ENCODE peak calls at places on chromosomes 6 and 20, in seven cellular contexts. D is effector memory CD4-positive, alpha-beta T cell; M is dorsolateral prefrontal cortex; A is HCT116; J is suprapubic skin; P is A549; T is mesendoderm. N is an unnamed sample.

GRCh38 chr6:25179051-25179778 is 100.0 kb upstream of the CARMIL1 start:
- DNase-seq in D (no peak), A (no peak), M (no peak), P (no peak), J (no peak), T (no peak), N (no peak)

GRCh38 chr6:28337103-28337520 is 1.2 kb upstream of the ZSCAN31 start:
- DNase-seq in D (no peak), T (no peak), P (no peak), M (no peak), J (no peak), A (no peak), N (no peak)

GRCh38 chr6:89375427-89375868 is 22.9 kb upstream of the UBE2J1 start:
- DNase-seq in D (peak), P (no peak), A (no peak), M (no peak), T (peak), J (no peak), N (no peak)

GRCh38 chr6:20540683-20541082 is 6.4 kb downstream of the CDKAL1 start:
- DNase-seq in D (no peak), T (no peak), P (no peak), J (no peak), M (no peak), A (no peak), N (no peak)

GRCh38 chr20:59305898-59306640 is 5.7 kb downstream of the EDN3 start:
- DNase-seq in T (no peak), J (no peak), D (no peak), A (no peak), P (no peak), M (no peak), N (no peak)

GRCh38 chr6:20575125-20575524 is 40.9 kb downstream of the CDKAL1 start:
- DNase-seq in J (no peak), P (no peak), T (peak), M (no peak), D (no peak), A (no peak), N (no peak)

GRCh38 chr6:100462396-100462795 is 2.3 kb downstream of the SIM1 start:
- DNase-seq in T (no peak), J (no peak), D (no peak), A (no peak), P (no peak), M (no peak), N (no peak)

GRCh38 chr20:48556956-48557355 is 270.8 kb downstream of the PREX1 start:
- DNase-seq in P (no peak), M (no peak), D (no peak), A (no peak), J (no peak), T (peak), N (no peak)

GRCh38 chr20:3797592-3798404 is 1.7 kb downstream of the CDC25B start:
- DNase-seq in A (no peak), T (no peak), M (no peak), D (peak), P (no peak), J (peak), N (no peak)

GRCh38 chr20:19880256-19881079 is 122.4 kb downstream of the RIN2 start:
- DNase-seq in A (peak), T (no peak), M (no peak), J (no peak), P (peak), D (no peak), N (no peak)

GRCh38 chr6:39881851-39882566 is 52.3 kb downstream of the MOCS1 start:
- DNase-seq in A (no peak), M (peak), D (no peak), T (no peak), P (no peak), J (no peak), N (no peak)

GRCh38 chr6:35319346-35320030 is 21.9 kb downstream of the DEF6 start:
- DNase-seq in A (no peak), J (no peak), T (no peak), M (no peak), P (no peak), D (no peak), N (no peak)

GRCh38 chr6:5036309-5036708 is 32.5 kb upstream of the RPP40 start:
- DNase-seq in J (no peak), D (no peak), P (peak), A (peak), M (no peak), T (peak), N (no peak)

GRCh38 chr6:108074057-108074358 is 533 bp downstream of the OSTM1 start:
- DNase-seq in P (no peak), D (no peak), M (no peak), A (no peak), T (no peak), J (no peak), N (no peak)

GRCh38 chr6:130132286-130132701 is 90.5 kb downstream of the SAMD3 start:
- DNase-seq in A (no peak), J (no peak), D (peak), P (no peak), M (no peak), T (no peak), N (no peak)

GRCh38 chr20:48294196-48294595 is 508.9 kb upstream of the SULF2 start:
- DNase-seq in T (no peak), D (no peak), A (no peak), M (no peak), J (no peak), P (no peak), N (no peak)

GRCh38 chr6:32855467-32856174 is 1.6 kb downstream of the PSMB9 start:
- DNase-seq in M (no peak), J (no peak), A (no peak), P (no peak), T (no peak), D (no peak), N (no peak)

GRCh38 chr20:14860410-14860814 is 523.0 kb upstream of the FLRT3 start:
- DNase-seq in M (no peak), A (no peak), J (no peak), T (peak), P (peak), D (no peak), N (no peak)

GRCh38 chr6:31734703-31735500 is 1.4 kb downstream of the CLIC1 start:
- DNase-seq in P (peak), T (peak), D (peak), M (no peak), J (peak), A (no peak), N (no peak)

GRCh38 chr20:63696311-63696627 is 183 bp upstream of the TNFRSF6B start:
- DNase-seq in D (no peak), M (no peak), T (peak), P (no peak), J (peak), A (peak), N (no peak)

GRCh38 chr6:79946773-79947190 is 571 bp downstream of the ELOVL4 start:
- DNase-seq in M (peak), T (peak), P (peak), A (no peak), J (no peak), D (no peak), N (no peak)

GRCh38 chr20:38091447-38092216 is 58.1 kb downstream of the RPRD1B start:
- DNase-seq in P (no peak), J (no peak), D (no peak), T (no peak), A (no peak), M (no peak), N (no peak)

GRCh38 chr6:113971786-113972185 is 838 bp upstream of the HDAC2 start:
- DNase-seq in M (no peak), A (no peak), D (no peak), P (no peak), T (no peak), J (no peak), N (no peak)

GRCh38 chr6:135919026-135919425 is 67.5 kb downstream of the PDE7B start:
- DNase-seq in D (no peak), A (no peak), P (no peak), M (no peak), J (no peak), T (no peak), N (no peak)

GRCh38 chr6:122653094-122653493 is 42.9 kb downstream of the PKIB start:
- DNase-seq in P (no peak), T (no peak), D (no peak), M (no peak), J (no peak), A (peak), N (no peak)

DNA sequence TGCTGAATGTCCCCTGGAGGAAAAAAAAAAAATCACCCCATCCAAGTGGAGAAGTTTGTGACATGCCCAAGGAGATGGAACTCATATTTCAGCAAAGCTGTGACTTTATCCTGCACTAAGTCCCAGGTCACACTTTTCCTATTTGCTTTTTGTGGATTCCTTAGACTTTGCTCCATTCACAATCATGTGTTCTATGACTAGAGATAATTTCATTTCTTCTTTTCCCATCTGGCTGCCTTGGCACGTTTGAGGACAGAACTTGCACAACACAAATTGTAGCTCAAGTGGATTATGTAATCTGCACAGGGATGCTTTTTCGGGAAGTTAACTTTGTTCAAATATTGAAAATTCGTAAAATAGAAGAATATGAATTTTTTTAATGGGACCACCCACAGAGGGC is 100.7 kb upstream of the PTPN1 start:
- DNase-seq in M (no peak), T (no peak), A (no peak), J (no peak), D (no peak), P (no peak), N (no peak)
- H3K27ac ChIP-seq in M (no peak), T (no peak), A (no peak), J (peak), D (no peak), P (peak), N (no peak)

DNA sequence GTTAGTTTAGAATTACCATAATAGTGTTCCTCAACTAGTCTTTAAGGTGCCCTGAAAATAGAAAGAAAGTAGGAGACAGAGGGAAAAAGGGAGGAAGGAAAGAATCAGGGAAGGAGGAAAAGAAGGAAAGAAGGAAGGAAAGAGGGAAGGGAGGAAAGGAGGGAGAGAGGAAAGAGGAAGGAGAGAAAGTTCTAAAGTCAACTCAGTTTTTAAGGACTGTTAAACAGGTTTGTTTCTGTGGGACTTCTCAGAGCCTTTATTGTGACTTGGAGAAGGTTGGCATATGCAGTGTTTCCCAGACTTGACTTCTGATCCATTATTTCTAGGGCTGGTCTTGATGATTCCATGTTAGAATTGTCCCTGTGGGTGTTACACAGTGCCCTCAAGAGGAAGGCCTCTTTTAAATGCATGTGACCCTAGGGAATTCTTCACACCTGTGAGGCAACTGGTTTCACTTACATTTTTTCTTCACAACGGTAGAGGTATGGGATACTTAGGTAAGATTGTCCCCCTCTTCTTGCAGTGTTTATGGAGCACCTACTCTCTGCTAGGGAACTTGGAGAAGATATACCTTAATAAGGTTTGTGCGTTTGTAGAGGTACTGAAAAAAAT is 132.7 kb upstream of the GMDS start:
- DNase-seq in J (no peak), P (no peak), A (no peak), M (no peak), T (peak), D (no peak), N (no peak)
- H3K27ac ChIP-seq in J (no peak), P (peak), A (no peak), M (no peak), T (no peak), D (no peak), N (no peak)

GRCh38 chr20:43943725-43944124 is 29.1 kb downstream of the TOX2 start:
- DNase-seq in A (no peak), J (no peak), T (no peak), P (no peak), D (no peak), M (no peak), N (no peak)

GRCh38 chr20:43940518-43941225 is 26.0 kb downstream of the TOX2 start:
- DNase-seq in A (no peak), P (no peak), D (no peak), T (no peak), J (no peak), M (no peak), N (peak)

GRCh38 chr20:43941476-43942212 is 27.0 kb downstream of the TOX2 start:
- DNase-seq in M (no peak), P (peak), J (no peak), T (no peak), D (no peak), A (no peak), N (no peak)

GRCh38 chr20:43942661-43943285 is 28.1 kb downstream of the TOX2 start:
- DNase-seq in J (no peak), T (no peak), P (no peak), D (peak), M (no peak), A (peak), N (no peak)

DNA sequence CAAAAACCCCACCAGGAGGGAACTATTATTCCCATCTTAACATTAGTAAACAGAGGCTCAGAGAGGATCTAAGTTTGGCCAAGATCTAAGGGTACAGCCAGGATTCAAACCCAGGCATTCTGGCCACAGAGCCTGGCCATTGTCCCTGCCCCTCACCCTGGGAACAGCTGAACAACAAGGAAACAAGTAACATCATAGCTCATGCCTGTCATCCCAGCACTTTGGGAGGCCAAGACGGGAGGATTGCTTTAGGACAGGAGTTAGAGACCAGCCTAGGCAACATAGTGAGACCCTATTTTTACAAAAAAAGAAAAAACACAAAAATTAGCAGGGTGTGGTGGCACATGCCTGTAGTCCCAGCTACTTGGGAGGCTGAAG is 27.6 kb downstream of the TOX2 start:
- DNase-seq in J (no peak), M (no peak), A (no peak), D (no peak), P (no peak), T (no peak), N (no peak)
- H3K27ac ChIP-seq in J (no peak), M (no peak), A (peak), D (no peak), P (peak), T (no peak), N (no peak)

GRCh38 chr6:163393923-163394322 is 20.6 kb upstream of the QKI start:
- DNase-seq in A (no peak), T (no peak), P (no peak), D (no peak), M (no peak), J (no peak), N (no peak)

GRCh38 chr6:163398104-163398503 is 16.4 kb upstream of the QKI start:
- DNase-seq in T (no peak), J (no peak), P (no peak), M (no peak), D (no peak), A (no peak), N (no peak)

GRCh38 chr6:163394659-163395058 is 19.9 kb upstream of the QKI start:
- DNase-seq in J (no peak), P (no peak), T (no peak), D (no peak), M (no peak), A (no peak), N (no peak)

GRCh38 chr6:163395122-163395521 is 19.4 kb upstream of the QKI start:
- DNase-seq in M (no peak), D (no peak), T (no peak), J (no peak), A (no peak), P (no peak), N (no peak)

DNA sequence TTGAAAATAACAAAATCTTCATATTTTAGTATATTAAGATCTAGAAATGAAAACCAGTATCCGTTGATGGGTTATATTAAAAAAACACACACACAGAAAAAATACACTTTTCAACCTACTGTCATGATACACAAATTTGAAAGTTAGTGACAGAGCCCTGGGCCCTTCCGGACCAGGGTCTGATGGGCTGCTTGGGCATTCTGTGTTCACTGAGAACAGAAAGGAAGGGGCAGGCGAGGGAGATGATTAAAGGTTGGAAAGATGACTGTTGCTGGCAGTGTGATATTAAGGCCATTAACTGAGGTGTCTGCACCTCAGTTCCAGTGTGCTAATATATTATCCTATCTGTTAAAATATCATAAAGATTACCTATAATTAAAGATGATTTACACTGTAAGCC is 18.7 kb upstream of the QKI start:
- DNase-seq in T (no peak), P (no peak), J (no peak), M (no peak), A (no peak), D (no peak), N (no peak)
- H3K27ac ChIP-seq in T (no peak), P (no peak), J (no peak), M (peak), A (no peak), D (no peak), N (peak)

GRCh38 chr6:13846841-13847240 is 32.5 kb upstream of the MCUR1 start:
- DNase-seq in T (peak), A (peak), M (no peak), P (peak), J (no peak), D (no peak), N (no peak)
- H3K27ac ChIP-seq in T (no peak), A (no peak), M (no peak), P (no peak), J (no peak), D (no peak), N (no peak)

GRCh38 chr6:16511048-16511660 is 250.1 kb downstream of the ATXN1 start:
- DNase-seq in D (no peak), A (no peak), J (no peak), P (peak), T (peak), M (no peak), N (no peak)
- H3K27ac ChIP-seq in D (no peak), A (peak), J (no peak), P (no peak), T (no peak), M (no peak), N (no peak)

DNA sequence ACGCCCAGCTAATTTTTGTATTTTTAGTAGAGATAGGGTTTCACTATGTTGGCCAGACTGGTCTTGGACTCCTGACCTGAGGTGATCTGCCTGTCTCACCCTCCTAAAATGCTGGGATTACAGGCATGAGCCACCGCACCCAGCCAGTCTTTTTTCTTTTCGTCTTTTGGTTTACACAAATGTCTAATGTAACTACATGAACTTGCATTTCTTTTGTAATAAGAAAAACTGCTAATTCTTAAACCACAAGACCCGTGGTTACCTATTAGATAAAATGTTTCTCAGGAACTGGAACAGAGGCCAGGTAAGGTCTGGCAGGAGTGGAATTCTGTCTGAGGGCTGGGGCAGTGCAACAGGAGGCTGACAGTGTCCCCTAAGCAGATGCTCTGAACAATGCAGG is 32.7 kb upstream of the GSTA3 start:
- DNase-seq in M (no peak), D (no peak), T (no peak), J (no peak), A (no peak), P (no peak), N (no peak)
- H3K27ac ChIP-seq in M (no peak), D (no peak), T (no peak), J (no peak), A (no peak), P (no peak), N (no peak)

DNA sequence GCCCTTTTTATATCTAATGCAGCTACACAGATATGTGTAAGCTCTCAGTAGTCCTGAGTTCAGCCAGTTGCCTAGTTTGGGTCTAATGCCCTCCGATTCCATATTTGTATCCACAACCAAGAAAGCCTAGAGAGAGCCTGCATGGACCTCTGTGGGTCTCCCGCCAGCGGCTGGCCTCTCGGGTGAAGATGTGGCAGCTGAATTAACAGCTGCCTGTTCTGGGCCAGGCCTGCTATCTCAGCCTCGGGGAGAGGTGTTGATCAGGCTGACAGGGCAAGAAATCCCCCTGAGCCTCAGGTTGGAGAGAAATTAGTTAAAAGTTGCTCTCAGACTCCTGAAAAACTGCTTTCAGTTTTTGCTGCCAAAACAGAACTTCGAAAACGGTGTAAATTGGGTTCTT is 19.8 kb downstream of the PTK7 start:
- DNase-seq in J (no peak), A (no peak), M (no peak), T (peak), P (no peak), D (no peak), N (no peak)
- H3K27ac ChIP-seq in J (peak), A (peak), M (no peak), T (peak), P (no peak), D (no peak), N (no peak)

DNA sequence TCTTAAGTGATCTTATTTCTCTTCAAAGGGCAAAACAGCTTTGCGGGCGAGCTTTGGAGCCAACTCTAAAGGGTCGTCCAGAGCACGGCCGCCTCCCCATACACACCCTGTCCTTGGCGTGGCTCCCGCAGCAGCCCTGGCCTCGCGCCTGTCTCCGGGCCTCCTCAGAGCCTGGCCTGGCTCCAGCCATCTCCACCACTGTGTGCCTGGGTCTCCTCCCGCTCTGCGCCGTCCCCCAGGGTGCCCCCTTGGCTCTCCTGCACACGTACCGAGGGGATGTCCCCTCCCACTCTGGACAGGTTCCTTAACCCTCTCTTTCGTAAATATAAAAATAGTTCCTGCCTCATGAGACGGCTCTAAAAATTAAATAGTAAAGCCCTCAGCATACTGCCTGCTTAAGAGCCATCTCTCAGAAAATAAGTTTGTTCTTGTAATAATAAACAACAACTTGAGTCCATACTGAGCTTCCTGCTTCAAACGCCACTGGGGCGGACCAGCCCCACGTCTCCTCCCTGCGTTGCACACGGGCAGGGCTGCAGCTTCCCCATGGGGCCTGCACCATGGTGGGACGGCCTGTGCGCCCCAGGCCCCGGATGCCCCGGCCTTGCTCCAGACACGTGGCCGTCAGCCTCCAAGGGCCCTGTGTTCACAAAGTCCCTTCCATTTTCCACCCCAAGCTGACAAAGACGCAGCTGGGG is 226.2 kb downstream of the TTLL2 start:
- DNase-seq in P (no peak), J (peak), D (no peak), A (no peak), M (peak), T (no peak), N (no peak)
- H3K27ac ChIP-seq in P (no peak), J (peak), D (no peak), A (no peak), M (peak), T (no peak), N (no peak)

GRCh38 chr6:158408013-158408412 is 95.7 kb downstream of the TULP4 start:
- DNase-seq in D (no peak), M (no peak), T (no peak), A (no peak), J (no peak), P (no peak), N (no peak)
- H3K27ac ChIP-seq in D (no peak), M (peak), T (no peak), A (no peak), J (no peak), P (no peak), N (peak)

N was measured in caudate nucleus.